ENCODE peak calls at places on chromosomes 1 and 21, in seven cellular contexts. A is NCI-H1092 treated with DMSO at 0.1 percent for 48 hours; Q is A549; R is NCI-H1105 treated with DMSO at 0.1 percent for 48 hours; Z is naive thymus-derived CD4-positive, alpha-beta T cell; I is SK-N-MC; E is NCI-H774. T is an unnamed sample.

GRCh38 chr1:246631426-246631825 is 65.2 kb downstream of the CNST start:
- DNase-seq in A (no peak), Q (no peak), R (no peak), Z (no peak), I (no peak), E (no peak), T (no peak)

GRCh38 chr21:28294046-28294445 is 698.6 kb downstream of the LTN1 start:
- DNase-seq in A (no peak), Q (no peak), R (no peak), Z (no peak), I (peak), E (no peak), T (no peak)

GRCh38 chr1:193850745-193851144 is 664.3 kb upstream of the B3GALT2 start:
- DNase-seq in A (peak), Q (no peak), R (no peak), Z (no peak), I (no peak), E (peak), T (no peak)

GRCh38 chr1:81664341-81664740 is 136.4 kb upstream of the ADGRL2 start:
- DNase-seq in A (no peak), Q (no peak), R (no peak), Z (no peak), I (no peak), E (no peak), T (no peak)

GRCh38 chr1:184954232-184954995 is 19.9 kb downstream of the NIBAN1 start:
- DNase-seq in A (no peak), Q (no peak), R (no peak), Z (no peak), I (no peak), E (no peak), T (no peak)

GRCh38 chr1:224565186-224565585 is 50.9 kb upstream of the CNIH3 start:
- DNase-seq in A (no peak), Q (peak), R (no peak), Z (no peak), I (no peak), E (no peak), T (no peak)

GRCh38 chr1:14737561-14738094 is 139.1 kb downstream of the KAZN start:
- DNase-seq in A (no peak), Q (no peak), R (peak), Z (no peak), I (no peak), E (no peak), T (no peak)

GRCh38 chr1:182752077-182752826 is 37.3 kb upstream of the NPL start:
- DNase-seq in A (no peak), Q (no peak), R (no peak), Z (no peak), I (no peak), E (no peak), T (no peak)

GRCh38 chr1:226736908-226737818 is 1.9 kb downstream of the ITPKB start:
- DNase-seq in A (peak), Q (no peak), R (no peak), Z (no peak), I (no peak), E (no peak), T (no peak)

GRCh38 chr1:180435566-180435965 is 66.8 kb downstream of the ACBD6 start:
- DNase-seq in A (no peak), Q (no peak), R (no peak), Z (no peak), I (no peak), E (no peak), T (no peak)

GRCh38 chr21:45423201-45423955 is 18.4 kb downstream of the COL18A1 start:
- DNase-seq in A (no peak), Q (no peak), R (no peak), Z (no peak), I (no peak), E (no peak), T (no peak)

GRCh38 chr1:235403598-235403997 is 36.4 kb downstream of the TBCE start:
- DNase-seq in A (no peak), Q (no peak), R (no peak), Z (no peak), I (no peak), E (no peak), T (no peak)

GRCh38 chr1:43651922-43652321 is 2.0 kb downstream of the KDM4A start:
- DNase-seq in A (no peak), Q (no peak), R (no peak), Z (no peak), I (no peak), E (no peak), T (no peak)

GRCh38 chr1:12810691-12811408 is 19.7 kb downstream of the PRAMEF1 start:
- DNase-seq in A (no peak), Q (no peak), R (no peak), Z (no peak), I (no peak), E (no peak), T (no peak)

GRCh38 chr1:8486047-8486446 is 168.1 kb downstream of the SLC45A1 start:
- DNase-seq in A (no peak), Q (no peak), R (no peak), Z (no peak), I (no peak), E (no peak), T (no peak)

GRCh38 chr1:59481915-59482505 is 185.1 kb downstream of the FGGY start:
- DNase-seq in A (no peak), Q (no peak), R (no peak), Z (no peak), I (no peak), E (no peak), T (no peak)

GRCh38 chr1:242017580-242018233 is 18.8 kb upstream of the MAP1LC3C start:
- DNase-seq in A (peak), Q (peak), R (peak), Z (peak), I (no peak), E (peak), T (no peak)

GRCh38 chr1:110118636-110119396 is 6.6 kb downstream of the UBL4B start:
- DNase-seq in A (no peak), Q (no peak), R (no peak), Z (no peak), I (no peak), E (peak), T (no peak)

GRCh38 chr1:204294371-204294770 is 65.4 kb downstream of the PLEKHA6 start:
- DNase-seq in A (no peak), Q (peak), R (no peak), Z (no peak), I (no peak), E (no peak), T (no peak)

GRCh38 chr21:25457411-25457810 is 149.9 kb downstream of the MRPL39 start:
- DNase-seq in A (no peak), Q (no peak), R (no peak), Z (peak), I (no peak), E (no peak), T (peak)

GRCh38 chr1:209875510-209875909 is 47.7 kb downstream of the UTP25 start:
- DNase-seq in A (peak), Q (peak), R (peak), Z (no peak), I (no peak), E (peak), T (peak)

GRCh38 chr21:39597595-39598185 is 15.1 kb upstream of the B3GALT5 start:
- DNase-seq in A (no peak), Q (no peak), R (no peak), Z (no peak), I (no peak), E (no peak), T (no peak)

GRCh38 chr1:24554714-24555113 is 1.2 kb upstream of the NCMAP start:
- DNase-seq in A (no peak), Q (no peak), R (no peak), Z (no peak), I (no peak), E (no peak), T (no peak)

GRCh38 chr1:41500378-41500777 is 15.9 kb upstream of the EDN2 start:
- DNase-seq in A (no peak), Q (peak), R (no peak), Z (no peak), I (no peak), E (no peak), T (no peak)

GRCh38 chr1:150622219-150622975 is 7.0 kb downstream of the ENSA start:
- DNase-seq in A (no peak), Q (no peak), R (no peak), Z (no peak), I (no peak), E (no peak), T (no peak)

GRCh38 chr1:160129558-160129957 is 14.0 kb downstream of the ATP1A2 start:
- DNase-seq in A (no peak), Q (no peak), R (no peak), Z (no peak), I (no peak), E (no peak), T (no peak)

GRCh38 chr1:185646202-185646683 is 87.9 kb upstream of the HMCN1 start:
- DNase-seq in A (peak), Q (peak), R (peak), Z (no peak), I (peak), E (peak), T (peak)

GRCh38 chr1:44630116-44630515 is 44.2 kb downstream of the TMEM53 start:
- DNase-seq in A (no peak), Q (no peak), R (no peak), Z (no peak), I (no peak), E (no peak), T (no peak)